ENCODE peak calls at places on chromosomes 16 and 17, in six cellular contexts. G is mucosa of descending colon; O is fibroblast of pulmonary artery; D is effector memory CD4-positive, alpha-beta T cell; Y is lung; V is H7. C is an unnamed sample.

GRCh38 chr16:13390093-13390985 is 488.9 kb downstream of the SHISA9 start:
- DNase-seq in O (no peak), G (no peak), V (no peak), D (no peak), Y (no peak), C (no peak)

GRCh38 chr17:36602924-36603384 is 1.6 kb downstream of the MRM1 start:
- DNase-seq in Y (peak), O (peak), V (peak), D (peak), G (no peak), C (peak)

GRCh38 chr17:32519769-32520701 is 33.2 kb downstream of the CDK5R1 start:
- DNase-seq in V (peak), D (peak), O (no peak), Y (no peak), G (no peak), C (peak)

GRCh38 chr17:76417499-76418143 is 33.2 kb downstream of the SPHK1 start:
- DNase-seq in D (no peak), V (no peak), Y (no peak), O (no peak), G (no peak), C (no peak)

GRCh38 chr17:43482103-43483012 is 1.4 kb upstream of the DHX8 start:
- DNase-seq in O (no peak), Y (no peak), V (no peak), D (no peak), G (no peak), C (no peak)

GRCh38 chr16:75329933-75330332 is 78.5 kb upstream of the BCAR1 start:
- DNase-seq in D (no peak), O (no peak), V (no peak), Y (no peak), G (no peak), C (no peak)

GRCh38 chr17:80647746-80648145 is 103.1 kb downstream of the RPTOR start:
- DNase-seq in O (peak), G (no peak), V (no peak), D (no peak), Y (no peak), C (no peak)

GRCh38 chr17:28315846-28316705 is 2.9 kb upstream of the TMEM97 start:
- DNase-seq in Y (no peak), V (no peak), O (no peak), D (no peak), G (no peak), C (no peak)

GRCh38 chr16:53745753-53746258 is 41.9 kb downstream of the FTO start:
- DNase-seq in G (no peak), V (peak), D (no peak), O (peak), Y (no peak), C (no peak)

GRCh38 chr17:2222901-2223616 is 80.5 kb downstream of the SMG6 start:
- DNase-seq in O (peak), V (no peak), G (no peak), D (peak), Y (peak), C (peak)

GRCh38 chr17:66829386-66829864 is 5.5 kb upstream of the CACNG5 start:
- DNase-seq in O (peak), D (no peak), V (peak), G (no peak), Y (peak), C (no peak)

GRCh38 chr16:49330562-49331201 is 42.9 kb upstream of the C16orf78 start:
- DNase-seq in G (no peak), V (no peak), D (no peak), Y (peak), O (no peak), C (no peak)

GRCh38 chr16:4847774-4848587 is 700 bp downstream of the UBN1 start:
- DNase-seq in D (peak), Y (peak), G (peak), O (peak), V (peak), C (peak)

DNA sequence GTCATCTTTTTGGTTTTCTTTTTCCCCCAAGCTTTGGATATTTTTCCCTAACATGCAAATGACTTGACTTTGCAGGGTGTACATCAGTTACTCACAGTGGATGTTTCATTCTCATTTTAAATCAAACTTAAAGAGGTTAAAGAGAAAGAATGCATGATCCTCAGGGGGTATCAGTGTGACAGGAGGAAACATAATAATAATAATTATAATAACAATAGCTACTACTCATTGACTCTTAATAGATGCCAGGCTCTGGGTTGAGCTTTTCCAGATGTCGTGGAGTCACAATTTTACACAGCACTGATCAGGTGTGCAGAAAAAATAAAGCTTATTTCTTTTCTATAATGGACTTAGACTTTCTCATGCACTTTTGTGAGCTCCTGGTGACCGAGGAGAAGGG is 157.2 kb upstream of the CACNG3 start:
- DNase-seq in D (no peak), G (no peak), V (no peak), O (no peak), Y (no peak), C (no peak)
- H3K4me3 ChIP-seq in D (no peak), G (no peak), V (no peak), O (no peak), Y (no peak), C (no peak)

GRCh38 chr17:70121136-70121535 is 46.1 kb downstream of the KCNJ16 start:
- DNase-seq in V (no peak), O (peak), Y (no peak), D (no peak), G (no peak), C (no peak)
- H3K4me3 ChIP-seq in V (no peak), O (no peak), Y (no peak), D (no peak), G (no peak), C (no peak)

GRCh38 chr16:56669840-56670639 is 426 bp downstream of the MT1H start:
- DNase-seq in Y (no peak), D (no peak), V (no peak), G (no peak), O (no peak), C (no peak)
- H3K4me3 ChIP-seq in Y (no peak), D (no peak), V (peak), G (no peak), O (no peak), C (no peak)

GRCh38 chr16:84663433-84664101 is 15.3 kb downstream of the KLHL36 start:
- DNase-seq in O (no peak), V (no peak), Y (no peak), D (no peak), G (no peak), C (no peak)
- H3K4me3 ChIP-seq in O (no peak), V (no peak), Y (no peak), D (no peak), G (no peak), C (no peak)

DNA sequence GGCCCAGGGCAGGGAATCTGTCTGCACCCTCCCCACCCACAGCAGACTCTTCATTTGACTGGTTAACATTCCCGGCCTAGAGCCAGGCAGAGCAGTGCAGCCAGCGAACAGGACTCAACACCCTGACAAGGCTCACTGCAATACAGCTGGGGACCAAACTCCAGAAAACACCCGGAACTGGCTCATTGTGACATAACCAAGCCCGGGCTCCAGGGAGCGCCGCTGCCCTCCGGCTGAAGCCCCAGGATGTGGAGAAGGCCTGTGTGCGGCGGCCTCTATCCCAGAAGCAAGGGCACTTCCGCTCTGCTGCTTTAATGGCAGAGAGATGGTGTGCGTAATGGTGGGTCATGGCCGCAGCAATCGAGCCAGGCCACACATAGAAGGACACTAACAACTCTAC is 18.2 kb downstream of the KLHDC4 start:
- DNase-seq in Y (no peak), V (peak), G (no peak), D (no peak), O (no peak), C (no peak)
- H3K4me3 ChIP-seq in Y (no peak), V (no peak), G (no peak), D (no peak), O (no peak), C (no peak)